ENCODE peak calls at places on chromosomes 3 and 15, in nine cellular contexts. I is HCT116, D is uterus, B is NB4, J is A549, O is dorsolateral prefrontal cortex, K is AG09309, X is bronchial epithelial cell, S is HFF-Myc. Q is an unnamed sample.

GRCh38 chr3:143849854-143850549 is 1.7 kb upstream of the SLC9A9 start:
- DNase-seq in I (no peak), D (no peak), B (no peak), J (no peak), O (no peak), K (peak; percentile 84), X (peak; percentile 95), S (peak; percentile 73), Q (no peak)

GRCh38 chr15:72516734-72517133 is 42.6 kb downstream of the ARIH1 start:
- DNase-seq in I (no peak), D (no peak), B (peak; percentile 8), J (no peak), O (no peak), K (no peak), X (no peak), S (no peak), Q (no peak)

GRCh38 chr3:183285828-183286457 is 32.9 kb downstream of the B3GNT5 start:
- DNase-seq in I (peak; percentile 92), D (peak; percentile 90), B (peak; percentile 84), J (peak; percentile 93), O (peak; percentile 39), K (peak; percentile 85), X (peak; percentile 99), S (peak; percentile 92), Q (peak; percentile 95)

GRCh38 chr15:89399070-89399389 is 64.4 kb upstream of the POLG start:
- DNase-seq in I (no peak), D (no peak), B (no peak), J (no peak), O (no peak), K (no peak), X (no peak), S (no peak), Q (no peak)

GRCh38 chr3:166420071-166420470 is 582.8 kb upstream of the BCHE start:
- DNase-seq in I (no peak), D (no peak), B (no peak), J (no peak), O (no peak), K (no peak), X (no peak), S (no peak), Q (no peak)

GRCh38 chr3:21540265-21540664 is 210.7 kb downstream of the ZNF385D start:
- DNase-seq in I (no peak), D (no peak), B (no peak), J (no peak), O (no peak), K (no peak), X (no peak), S (no peak), Q (no peak)

GRCh38 chr3:127819086-127819485 is 3.2 kb downstream of the MGLL start:
- DNase-seq in I (no peak), D (no peak), B (peak; percentile 37), J (no peak), O (no peak), K (no peak), X (no peak), S (no peak), Q (no peak)

GRCh38 chr3:22245122-22245521 is 494.1 kb upstream of the ZNF385D start:
- DNase-seq in I (no peak), D (no peak), B (no peak), J (no peak), O (no peak), K (peak; percentile 87), X (peak; percentile 57), S (peak; percentile 10), Q (peak; percentile 25)

GRCh38 chr15:86915811-86916331 is 836.2 kb downstream of the AGBL1 start:
- DNase-seq in I (no peak), D (peak; percentile 21), B (peak; percentile 69), J (peak; percentile 47), O (no peak), K (peak; percentile 2), X (peak; percentile 40), S (peak; percentile 1), Q (peak; percentile 29)

DNA sequence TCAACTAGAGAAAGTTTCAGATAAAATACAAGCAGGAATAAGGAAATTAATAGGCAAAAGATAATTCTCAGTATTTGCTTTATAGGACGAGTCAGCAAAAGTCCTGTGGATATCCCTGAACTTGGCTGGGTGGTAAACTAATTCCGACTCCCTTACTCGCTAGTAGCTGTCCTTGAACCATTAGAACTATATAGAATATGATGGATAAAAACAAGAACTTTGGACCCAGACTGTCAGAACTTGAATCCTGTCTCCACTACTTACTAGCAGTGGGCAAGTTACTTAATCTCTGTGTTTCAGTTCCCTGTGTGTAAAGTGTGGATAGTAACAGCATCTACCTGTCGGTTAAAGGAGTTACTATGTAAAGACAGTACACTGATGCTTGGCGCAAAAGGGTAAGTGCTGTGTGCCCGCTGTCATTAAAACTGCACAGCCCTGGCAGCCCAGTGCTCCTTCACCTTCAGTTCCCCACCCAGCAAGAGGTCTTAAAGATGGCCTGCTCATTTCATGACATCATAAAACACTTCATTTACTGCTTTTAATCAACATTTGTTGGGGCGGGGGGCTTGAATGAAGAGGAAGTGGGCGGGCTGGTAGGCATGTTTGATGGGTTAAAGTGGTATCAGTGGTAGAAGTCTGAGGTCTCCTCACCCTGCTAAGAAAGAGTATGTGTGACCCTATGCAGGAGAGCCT is 7.3 kb downstream of the TPM1 start:
- DNase-seq in I (no peak), D (no peak), B (no peak), J (no peak), O (no peak), K (no peak), X (no peak), S (no peak), Q (no peak)
- H3K4me3 ChIP-seq in I (peak overlapping the region; percentile 68), D (peak overlapping the region; percentile 89), B (no peak overlapping the region), J (peak overlapping the region; percentile 87), O (peak overlapping the region; percentile 84), K (no peak overlapping the region), X (peak overlapping the region; percentile 65), S (no peak overlapping the region), Q (peak overlapping the region; percentile 75)

GRCh38 chr3:150605998-150606641 is 3.0 kb downstream of the SELENOT start:
- DNase-seq in I (no peak), D (no peak), B (peak; percentile 57), J (no peak), O (no peak), K (no peak), X (no peak), S (no peak), Q (no peak)

GRCh38 chr3:150603888-150604319 is 783 bp downstream of the SELENOT start:
- DNase-seq in I (no peak), D (no peak), B (no peak), J (peak; percentile 29), O (no peak), K (no peak), X (no peak), S (no peak), Q (no peak)

GRCh38 chr3:150599611-150600297 is 3.4 kb upstream of the SELENOT start:
- DNase-seq in I (peak; percentile 64), D (no peak), B (peak; percentile 17), J (no peak), O (no peak), K (no peak), X (peak; percentile 95), S (no peak), Q (peak; percentile 29)

GRCh38 chr3:150602426-150603089 is 563 bp upstream of the SELENOT start:
- DNase-seq in I (peak; percentile 15), D (no peak), B (peak; percentile 10), J (no peak), O (no peak), K (no peak), X (no peak), S (no peak), Q (no peak)

GRCh38 chr3:150603090-150603887 is at the start of gene SELENOT:
- DNase-seq in I (peak; percentile 92), D (peak; percentile 95), B (peak; percentile 94), J (peak; percentile 94), O (peak; percentile 85), K (peak; percentile 84), X (peak; percentile 95), S (peak; percentile 89), Q (peak; percentile 68)
- TF ChIP-seq CTCF in I (no peak), D (no peak), B (no peak), J (no peak), O (no peak), K (peak; percentile 49), X (no peak), S (peak; percentile 6), Q (peak; percentile 11)

GRCh38 chr15:49423021-49423420 is at the start of gene FGF7:
- DNase-seq in I (no peak), D (peak; percentile 45), B (peak; percentile 14), J (no peak), O (no peak), K (peak; percentile 83), X (no peak), S (no peak), Q (no peak)

GRCh38 chr15:49427369-49427768 is 4.3 kb downstream of the FGF7 start:
- DNase-seq in I (no peak), D (no peak), B (no peak), J (no peak), O (no peak), K (no peak), X (no peak), S (no peak), Q (no peak)

GRCh38 chr15:49421991-49422390 is 1.1 kb upstream of the FGF7 start:
- DNase-seq in I (peak; percentile 54), D (peak; percentile 68), B (peak; percentile 67), J (no peak), O (no peak), K (peak; percentile 40), X (peak; percentile 52), S (no peak), Q (peak; percentile 13)

GRCh38 chr15:49423906-49424520 is 971 bp downstream of the FGF7 start:
- DNase-seq in I (no peak), D (no peak), B (no peak), J (no peak), O (no peak), K (no peak), X (no peak), S (no peak), Q (no peak)

GRCh38 chr15:49424954-49425353 is 1.9 kb downstream of the FGF7 start:
- DNase-seq in I (no peak), D (no peak), B (no peak), J (no peak), O (no peak), K (no peak), X (no peak), S (no peak), Q (no peak)
- H3K4me3 ChIP-seq in I (no peak overlapping the region), D (peak overlapping the region; percentile 45), B (no peak overlapping the region), J (no peak overlapping the region), O (no peak overlapping the region), K (peak overlapping the region; percentile 40), X (no peak overlapping the region), S (no peak overlapping the region), Q (no peak overlapping the region)

GRCh38 chr15:62740141-62741004 is 302.2 kb upstream of the TPM1 start:
- DNase-seq in I (no peak), D (peak; percentile 40), B (no peak), J (peak; percentile 28), O (peak; percentile 52), K (no peak), X (no peak), S (no peak), Q (no peak)

GRCh38 chr15:62741106-62741505 is 301.4 kb upstream of the TPM1 start:
- DNase-seq in I (no peak), D (no peak), B (no peak), J (no peak), O (no peak), K (no peak), X (no peak), S (no peak), Q (no peak)

GRCh38 chr15:62745621-62746180 is 296.8 kb upstream of the TPM1 start:
- DNase-seq in I (no peak), D (no peak), B (no peak), J (no peak), O (no peak), K (no peak), X (no peak), S (no peak), Q (no peak)

GRCh38 chr15:62739507-62739906 is 303.0 kb upstream of the TPM1 start:
- DNase-seq in I (no peak), D (no peak), B (no peak), J (no peak), O (no peak), K (no peak), X (no peak), S (no peak), Q (no peak)

GRCh38 chr15:62742409-62743171 is 300.0 kb upstream of the TPM1 start:
- DNase-seq in I (peak; percentile 42), D (peak; percentile 82), B (peak; percentile 62), J (peak; percentile 70), O (no peak), K (peak; percentile 86), X (peak; percentile 71), S (peak; percentile 59), Q (peak; percentile 68)
- TF ChIP-seq CTCF in I (peak; percentile 66), D (peak; percentile 76), B (peak; percentile 88), J (peak; percentile 96), O (peak; percentile 85), K (peak; percentile 89), X (peak; percentile 80), S (peak; percentile 91), Q (peak; percentile 92)

Q was measured in epithelial cell of proximal tubule.